ENCODE peak calls at places on chromosomes 13 and 19, in four cellular contexts. E, M, T and C are unnamed samples.

GRCh38 chr13:31067416-31068118 is 94.1 kb downstream of the HSPH1 start:
- DNase-seq in E (no peak), M (no peak), T (no peak), C (no peak)

GRCh38 chr19:1601613-1602064 is 3.6 kb downstream of the UQCR11 start:
- DNase-seq in E (no peak), M (peak; percentile 74), T (no peak), C (no peak)

GRCh38 chr19:12676384-12676792 is 5.3 kb downstream of the DHPS start:
- DNase-seq in E (peak; percentile 97), M (peak; percentile 83), T (peak; percentile 77), C (no peak)

GRCh38 chr13:105929486-105929885 is 606.0 kb downstream of the EFNB2 start:
- DNase-seq in E (no peak), M (no peak), T (no peak), C (no peak)

GRCh38 chr19:54388001-54388802 is 23.5 kb upstream of the LAIR1 start:
- DNase-seq in E (peak; percentile 24), M (no peak), T (no peak), C (no peak)

GRCh38 chr19:43711751-43712355 is 4.0 kb upstream of the IRGC start:
- DNase-seq in E (no peak), M (no peak), T (no peak), C (no peak)

GRCh38 chr13:31191748-31192147 is 8.0 kb upstream of the B3GLCT start:
- DNase-seq in E (no peak), M (no peak), T (peak; percentile 61), C (no peak)

GRCh38 chr13:37954191-37954590 is 84.6 kb upstream of the TRPC4 start:
- DNase-seq in E (no peak), M (no peak), T (no peak), C (no peak)

GRCh38 chr19:29429581-29429980 is 96.2 kb upstream of the VSTM2B start:
- DNase-seq in E (no peak), M (no peak), T (no peak), C (no peak)

GRCh38 chr19:40154121-40154680 is 37.0 kb upstream of the MAP3K10 start:
- DNase-seq in E (peak; percentile 1), M (no peak), T (no peak), C (no peak)

GRCh38 chr13:30346159-30346788 is 38.9 kb upstream of the KATNAL1 start:
- DNase-seq in E (no peak), M (no peak), T (no peak), C (peak; percentile 64)

DNA sequence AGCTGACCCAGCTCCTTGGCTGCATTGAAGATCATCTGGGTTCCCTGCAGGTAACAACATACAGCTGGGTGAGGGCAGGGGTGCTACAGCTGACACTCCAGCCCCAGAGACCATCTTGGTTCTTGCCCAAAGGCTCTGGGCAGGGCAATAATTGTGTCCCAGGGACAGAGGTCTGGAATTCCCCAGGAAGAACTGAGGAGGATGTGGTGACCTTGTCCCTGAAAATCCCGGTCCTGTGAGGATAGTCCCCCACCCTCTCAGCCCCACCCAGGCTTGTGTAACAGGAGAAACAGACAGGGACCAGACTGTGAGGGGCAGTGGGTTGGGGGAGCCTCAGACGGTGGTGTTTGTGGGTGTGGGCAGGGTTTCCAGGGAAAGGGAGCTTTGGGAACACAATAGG is 63.5 kb downstream of the COLGALT1 start:
- DNase-seq in E (no peak), M (no peak), T (no peak), C (no peak)
- TF ChIP-seq CREM in E (no peak), M (no peak), T (no peak), C (no peak)

DNA sequence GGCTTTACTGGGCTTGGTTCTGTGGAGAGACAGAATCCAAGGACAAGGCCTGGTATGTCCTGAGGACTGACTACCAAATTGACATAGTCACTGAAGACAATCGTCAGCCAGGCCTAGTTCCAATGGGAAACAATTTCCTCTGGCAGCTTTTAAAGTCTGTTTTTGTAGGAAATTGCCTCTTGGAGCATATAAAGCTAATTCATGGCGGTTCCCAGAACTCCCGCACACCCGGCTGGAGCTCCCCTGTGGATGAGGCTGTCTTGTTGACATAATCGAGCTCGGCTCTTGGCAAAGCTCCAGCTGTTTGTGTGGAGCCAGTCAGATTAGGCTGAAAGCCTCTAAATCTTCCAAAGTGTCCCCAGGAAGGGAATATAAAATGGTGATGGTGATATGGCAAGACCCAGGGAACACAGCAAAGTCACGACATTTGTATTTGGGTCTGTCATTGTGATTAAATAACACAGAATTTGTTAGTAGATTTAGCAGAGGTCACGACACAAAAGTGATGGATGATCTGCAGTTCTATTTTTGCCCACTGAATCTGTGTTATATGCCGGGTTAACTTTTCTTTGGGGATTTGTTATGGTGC is 395.0 kb downstream of the PCDH9 start:
- DNase-seq in E (peak; percentile 11), M (peak; percentile 46), T (peak; percentile 24), C (no peak)
- TF ChIP-seq CREM in E (no peak), M (no peak), T (no peak), C (no peak)

DNA sequence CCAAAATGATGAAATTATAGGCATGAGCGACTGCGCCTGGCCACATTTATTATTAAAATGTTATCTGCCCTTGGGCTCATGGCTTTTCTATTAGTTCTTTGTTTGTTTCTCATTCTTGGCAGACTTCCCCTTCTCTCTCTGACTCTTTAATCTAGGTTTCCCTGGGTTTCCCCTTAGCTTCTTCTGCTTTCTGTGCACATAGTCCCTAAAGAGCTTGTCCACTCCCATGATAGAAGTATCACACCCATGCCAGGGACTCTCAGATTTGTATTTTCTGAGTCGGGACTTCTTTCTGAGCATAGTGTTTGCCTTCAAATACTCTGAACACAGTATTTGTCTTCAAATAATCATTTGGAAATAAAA is 38.6 kb upstream of the ITM2B start:
- DNase-seq in E (no peak), M (no peak), T (no peak), C (peak; percentile 43)
- TF ChIP-seq CREM in E (no peak), M (no peak), T (no peak), C (no peak)

GRCh38 chr13:33128134-33128533 is 111.9 kb downstream of the KL start:
- DNase-seq in E (no peak), M (no peak), T (no peak), C (no peak)

GRCh38 chr13:33129094-33129832 is 113.0 kb downstream of the KL start:
- DNase-seq in E (no peak), M (no peak), T (no peak), C (no peak)

GRCh38 chr13:33129886-33130285 is 113.7 kb downstream of the KL start:
- DNase-seq in E (no peak), M (no peak), T (no peak), C (no peak)

GRCh38 chr13:33125821-33126570 is 109.8 kb downstream of the KL start:
- DNase-seq in E (no peak), M (no peak), T (peak; percentile 99), C (no peak)

GRCh38 chr13:33126909-33127607 is 110.8 kb downstream of the KL start:
- DNase-seq in E (no peak), M (no peak), T (no peak), C (no peak)
- TF ChIP-seq CREM in E (no peak), M (no peak), T (no peak), C (no peak)

DNA sequence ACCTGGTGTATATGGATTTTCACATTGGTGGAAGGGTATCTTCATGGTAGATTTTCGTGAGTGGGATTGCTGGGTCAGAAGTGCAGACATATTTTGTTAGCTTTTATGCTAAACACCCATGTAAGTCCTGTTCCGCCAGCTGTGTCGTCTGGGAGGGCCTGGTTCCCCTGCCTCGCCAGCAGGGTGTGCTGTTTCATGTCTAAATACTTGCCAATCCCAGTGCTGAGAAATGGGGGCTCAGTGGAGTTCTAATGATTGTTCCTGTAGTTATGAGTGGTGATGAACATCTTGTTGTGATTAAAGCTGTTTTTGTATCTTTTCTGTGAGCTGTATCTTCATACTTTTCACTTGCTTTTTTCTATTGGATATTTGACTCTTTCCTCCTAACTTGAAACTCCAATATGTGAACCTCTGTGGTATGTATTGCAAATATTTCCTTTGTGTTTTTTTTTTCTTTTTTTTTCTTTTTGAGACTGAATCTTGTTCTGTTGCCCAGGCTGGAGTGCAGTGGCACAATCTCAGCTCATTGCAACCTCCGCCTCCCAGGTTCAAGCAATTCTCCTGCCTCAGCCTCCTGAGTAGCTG is 32.7 kb downstream of the KDM4B start:
- DNase-seq in E (peak; percentile 66), M (peak; percentile 66), T (peak; percentile 58), C (no peak)
- TF ChIP-seq CREM in E (no peak), M (no peak), T (no peak), C (no peak)

GRCh38 chr13:111256946-111257345 is 63.5 kb upstream of the TEX29 start:
- DNase-seq in E (no peak), M (no peak), T (no peak), C (no peak)
- TF ChIP-seq CREM in E (no peak), M (no peak), T (no peak), C (no peak)

GRCh38 chr13:111033172-111034133 is 81.7 kb upstream of the ARHGEF7 start:
- DNase-seq in E (no peak), M (peak; percentile 33), T (no peak), C (no peak)

GRCh38 chr13:111027481-111028439 is 87.3 kb upstream of the ARHGEF7 start:
- DNase-seq in E (no peak), M (no peak), T (peak; percentile 6), C (no peak)

GRCh38 chr13:111029957-111030609 is 85.0 kb upstream of the ARHGEF7 start:
- DNase-seq in E (no peak), M (no peak), T (no peak), C (no peak)

GRCh38 chr13:111034811-111035210 is 80.3 kb upstream of the ARHGEF7 start:
- DNase-seq in E (no peak), M (no peak), T (no peak), C (no peak)

GRCh38 chr13:111031531-111031961 is 83.6 kb upstream of the ARHGEF7 start:
- DNase-seq in E (no peak), M (no peak), T (no peak), C (no peak)
- TF ChIP-seq CREM in E (no peak), M (no peak), T (no peak), C (no peak)

DNA sequence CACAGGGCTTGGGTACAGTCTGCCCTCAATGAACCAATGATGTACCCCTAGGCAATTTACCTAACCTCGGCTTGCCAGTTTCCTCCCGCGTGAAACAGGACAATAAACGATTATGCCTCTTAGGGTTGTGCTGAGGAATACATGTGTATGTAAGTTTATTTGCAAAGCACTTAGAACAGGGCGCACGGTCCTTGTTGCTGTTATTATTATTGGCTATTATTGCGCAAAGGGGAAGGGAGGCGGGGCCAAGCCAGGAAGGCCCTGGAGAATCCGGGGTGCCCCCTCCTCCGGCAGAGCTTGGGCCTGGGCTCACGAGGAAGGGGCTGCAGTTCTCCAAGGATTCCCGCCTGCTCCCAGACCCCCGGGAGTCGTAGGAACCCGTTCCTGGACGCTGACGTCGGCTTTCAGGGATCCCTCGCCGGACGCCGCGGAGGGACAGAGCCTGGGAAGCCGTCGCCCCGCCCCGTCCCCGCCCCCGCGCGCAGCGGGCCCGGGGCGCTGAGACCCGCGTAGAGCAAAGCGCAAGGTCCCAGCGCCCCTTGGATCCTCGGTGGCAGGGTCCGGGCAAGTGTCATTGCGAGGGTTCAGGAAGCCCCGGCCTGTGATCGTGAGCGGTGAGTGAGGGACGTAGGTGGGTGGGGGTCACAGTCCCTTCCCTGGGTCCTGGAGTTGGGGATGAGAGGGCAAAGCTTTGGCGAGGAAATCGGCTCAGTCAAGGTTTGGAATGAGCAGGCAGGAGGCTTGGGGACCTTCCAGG is at the start of gene TMEM91:
- DNase-seq in E (peak; percentile 76), M (no peak), T (no peak), C (no peak)
- TF ChIP-seq CREM in E (no peak), M (no peak), T (no peak), C (no peak)